ENCODE peak calls at places on chromosomes 7 and 10, in eight cellular contexts. Y is endodermal cell; O is GM23338; J is cardiac muscle cell; Q is naive thymus-derived CD4-positive, alpha-beta T cell; M is mucosa of descending colon; S is OCI-LY7; H is mammary epithelial cell. N is an unnamed sample.

GRCh38 chr10:102132193-102132562 is 662 bp upstream of the PPRC1 start:
- DNase-seq in Y (no peak), O (peak; percentile 11), J (no peak), Q (no peak), M (no peak), S (no peak), H (no peak), N (peak; percentile 62)

GRCh38 chr10:110834622-110835219 is 37.0 kb upstream of the PDCD4 start:
- DNase-seq in Y (peak; percentile 75), O (peak; percentile 67), J (peak; percentile 90), Q (no peak), M (peak; percentile 61), S (peak; percentile 42), H (no peak), N (peak; percentile 59)

GRCh38 chr7:152522551-152522950 is 86.7 kb upstream of the KMT2C start:
- DNase-seq in Y (no peak), O (peak; percentile 25), J (no peak), Q (no peak), M (no peak), S (no peak), H (no peak), N (peak; percentile 62)

GRCh38 chr7:55308186-55308929 is 56.8 kb upstream of the LANCL2 start:
- DNase-seq in Y (no peak), O (no peak), J (peak; percentile 17), Q (no peak), M (no peak), S (no peak), H (no peak), N (no peak)

GRCh38 chr10:24821986-24822385 is 98.3 kb upstream of the ARHGAP21 start:
- DNase-seq in Y (no peak), O (no peak), J (no peak), Q (no peak), M (no peak), S (no peak), H (peak; percentile 81), N (no peak)

GRCh38 chr7:99002146-99002826 is 124.0 kb downstream of the TRRAP start:
- DNase-seq in Y (no peak), O (no peak), J (no peak), Q (no peak), M (no peak), S (no peak), H (no peak), N (peak; percentile 12)

GRCh38 chr10:124497196-124497990 is 35.8 kb downstream of the LHPP start:
- DNase-seq in Y (no peak), O (no peak), J (peak; percentile 18), Q (no peak), M (no peak), S (no peak), H (no peak), N (peak; percentile 57)

GRCh38 chr7:150448789-150449147 is 1.7 kb upstream of the GIMAP8 start:
- DNase-seq in Y (peak; percentile 92), O (peak; percentile 85), J (peak; percentile 80), Q (peak; percentile 73), M (peak; percentile 87), S (peak; percentile 65), H (peak; percentile 54), N (peak; percentile 94)

GRCh38 chr7:7956531-7957221 is 11.9 kb upstream of the GLCCI1 start:
- DNase-seq in Y (no peak), O (no peak), J (no peak), Q (no peak), M (no peak), S (no peak), H (peak; percentile 46), N (no peak)

GRCh38 chr7:30974605-30975256 is 11.0 kb downstream of the GHRHR start:
- DNase-seq in Y (peak; percentile 95), O (peak; percentile 88), J (peak; percentile 85), Q (no peak), M (peak; percentile 86), S (peak; percentile 79), H (peak; percentile 76), N (peak; percentile 91)

GRCh38 chr10:81848514-81848913 is 26.5 kb upstream of the NRG3 start:
- DNase-seq in Y (no peak), O (peak; percentile 34), J (peak; percentile 19), Q (no peak), M (no peak), S (no peak), H (no peak), N (no peak)

GRCh38 chr10:121647401-121647800 is 49.2 kb upstream of the FGFR2 start:
- DNase-seq in Y (no peak), O (no peak), J (no peak), Q (no peak), M (no peak), S (no peak), H (no peak), N (no peak)

GRCh38 chr10:110512461-110513187 is 14.9 kb downstream of the DUSP5 start:
- DNase-seq in Y (no peak), O (no peak), J (no peak), Q (no peak), M (no peak), S (no peak), H (peak; percentile 87), N (no peak)

GRCh38 chr7:137904826-137905225 is 58.1 kb upstream of the DGKI start:
- DNase-seq in Y (no peak), O (no peak), J (peak; percentile 78), Q (no peak), M (no peak), S (peak; percentile 10), H (no peak), N (no peak)

GRCh38 chr7:137908106-137908505 is 61.3 kb upstream of the DGKI start:
- DNase-seq in Y (no peak), O (no peak), J (no peak), Q (no peak), M (no peak), S (no peak), H (no peak), N (no peak)

GRCh38 chr7:137898839-137899681 is 52.3 kb upstream of the DGKI start:
- DNase-seq in Y (peak; percentile 97), O (peak; percentile 93), J (peak; percentile 84), Q (peak; percentile 70), M (peak; percentile 87), S (peak; percentile 75), H (peak; percentile 44), N (peak; percentile 74)

GRCh38 chr7:137900137-137900536 is 53.4 kb upstream of the DGKI start:
- DNase-seq in Y (no peak), O (no peak), J (no peak), Q (no peak), M (no peak), S (no peak), H (no peak), N (no peak)

DNA sequence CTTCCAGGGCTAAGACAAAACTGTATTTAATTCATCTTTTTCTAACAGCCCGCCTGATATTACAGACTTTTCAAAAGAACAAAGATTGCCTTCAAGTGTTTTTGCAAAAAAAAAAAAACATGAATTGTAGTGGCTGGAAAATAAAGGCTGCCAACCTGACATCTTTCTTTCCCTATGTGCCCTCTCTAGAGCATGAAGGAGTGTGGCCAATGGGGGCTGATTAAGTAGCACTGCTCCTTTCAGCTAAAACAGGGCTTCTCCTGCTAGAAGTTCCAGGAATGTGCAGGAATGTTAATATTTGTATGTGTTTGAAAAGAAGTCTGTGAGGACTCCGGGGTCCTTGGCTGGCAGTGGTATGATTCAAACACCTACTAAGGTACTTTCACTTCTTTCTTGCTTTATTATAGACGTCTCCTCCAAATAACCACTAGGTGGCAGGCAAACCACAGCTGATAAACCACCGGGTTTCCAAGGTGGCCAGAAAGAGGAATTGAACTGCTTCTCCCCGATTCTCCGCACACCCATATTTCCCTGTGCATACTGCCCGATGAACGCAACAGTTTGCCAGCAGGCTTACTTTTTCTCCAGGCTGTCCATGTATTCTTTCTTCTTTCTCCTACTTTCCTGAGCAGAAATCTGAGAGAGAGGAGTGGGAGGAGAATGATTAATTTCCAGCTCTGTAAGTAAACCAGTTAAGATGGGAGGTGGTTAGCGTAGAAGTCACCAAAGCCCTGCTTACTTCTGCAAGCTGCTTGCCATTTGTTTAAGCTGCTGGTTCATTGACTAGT is 56.8 kb upstream of the DGKI start:
- DNase-seq in Y (peak; percentile 85), O (peak; percentile 90), J (peak; percentile 81), Q (peak; percentile 17), M (peak; percentile 71), S (peak; percentile 83), H (peak; percentile 52), N (peak; percentile 70)
- H3K36me3 ChIP-seq in Y (peaks cover 64% of the 10 kb centered on the region), O (peaks cover 50% of the 10 kb centered on the region), J (peaks cover 29% of the 10 kb centered on the region), Q (no peaks in the 10 kb centered on the region), M (peaks cover 3% of the 10 kb centered on the region), S (peaks cover 54% of the 10 kb centered on the region), H (peaks cover 15% of the 10 kb centered on the region), N (peaks cover 24% of the 10 kb centered on the region)

DNA sequence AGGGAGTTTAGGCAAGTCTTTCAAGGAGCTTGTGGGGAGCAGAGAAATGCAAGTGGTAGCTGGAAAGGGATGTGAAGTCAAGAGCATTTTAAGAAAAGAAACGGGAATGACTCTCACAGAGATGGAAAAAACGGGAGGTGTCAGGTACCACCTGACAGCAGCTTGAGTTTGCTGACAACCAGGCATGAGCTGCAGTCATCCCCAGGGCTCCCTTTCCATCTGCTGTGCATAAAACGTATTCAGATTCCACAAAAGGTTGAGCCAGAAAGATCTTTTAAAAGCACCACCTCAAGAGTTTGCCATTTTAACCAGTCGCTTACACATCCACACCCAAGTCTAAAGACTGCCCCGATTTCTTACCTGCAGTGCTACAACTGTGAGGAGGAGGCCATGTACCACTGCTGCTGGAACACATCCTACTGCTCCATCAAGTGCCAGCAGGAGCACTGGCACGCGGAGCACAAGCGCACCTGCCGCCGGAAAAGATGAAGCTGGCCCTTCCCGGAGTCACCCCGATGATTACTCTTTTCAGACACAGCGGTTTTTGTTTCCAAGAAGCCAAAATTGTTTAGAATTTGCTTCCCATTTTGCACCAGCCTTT is 116.8 kb downstream of the ZMYND11 start:
- DNase-seq in Y (no peak), O (no peak), J (no peak), Q (no peak), M (no peak), S (no peak), H (no peak), N (no peak)
- H3K36me3 ChIP-seq in Y (peaks cover 44% of the 10 kb centered on the region), O (peaks cover 16% of the 10 kb centered on the region), J (peaks cover 52% of the 10 kb centered on the region), Q (peaks cover 13% of the 10 kb centered on the region), M (no peaks in the 10 kb centered on the region), S (no peaks in the 10 kb centered on the region), H (peaks cover 17% of the 10 kb centered on the region), N (peaks cover 9% of the 10 kb centered on the region)

GRCh38 chr10:125734823-125735222 is 15.3 kb downstream of the EDRF1 start:
- DNase-seq in Y (no peak), O (peak; percentile 25), J (no peak), Q (no peak), M (no peak), S (no peak), H (no peak), N (no peak)

GRCh38 chr10:125739994-125740679 is 20.6 kb downstream of the EDRF1 start:
- DNase-seq in Y (no peak), O (no peak), J (no peak), Q (no peak), M (no peak), S (no peak), H (no peak), N (no peak)

DNA sequence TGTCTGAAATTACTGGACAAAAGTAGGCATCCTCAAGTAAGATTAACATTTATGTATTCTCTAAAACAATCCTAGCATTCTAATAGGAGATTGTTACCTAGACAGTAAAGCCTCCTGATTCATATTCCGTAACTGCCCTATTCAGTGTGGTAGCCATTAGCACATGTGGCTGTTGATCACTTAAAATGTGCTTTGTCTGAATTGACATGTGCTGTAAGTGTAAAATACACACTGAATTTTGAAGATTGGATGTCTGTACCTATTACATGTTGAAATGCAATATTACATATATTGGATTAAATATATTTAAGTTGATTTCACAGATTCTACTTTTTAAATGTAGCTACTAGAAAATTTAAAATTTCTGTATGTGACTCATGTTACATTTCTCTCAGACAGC is 14.6 kb downstream of the EDRF1 start:
- DNase-seq in Y (no peak), O (no peak), J (no peak), Q (no peak), M (no peak), S (no peak), H (no peak), N (no peak)
- H3K36me3 ChIP-seq in Y (peaks cover 99% of the 10 kb centered on the region), O (peaks cover 65% of the 10 kb centered on the region), J (peaks cover 89% of the 10 kb centered on the region), Q (peaks cover 61% of the 10 kb centered on the region), M (peaks cover 12% of the 10 kb centered on the region), S (peaks cover 100% of the 10 kb centered on the region), H (peaks cover 59% of the 10 kb centered on the region), N (peaks cover 40% of the 10 kb centered on the region)

GRCh38 chr7:149166630-149167352 is 19.5 kb downstream of the ZNF398 start:
- DNase-seq in Y (no peak), O (no peak), J (no peak), Q (no peak), M (no peak), S (no peak), H (no peak), N (no peak)
- H3K36me3 ChIP-seq in Y (peaks cover 39% of the 10 kb centered on the region), O (peaks cover 82% of the 10 kb centered on the region), J (peaks cover 47% of the 10 kb centered on the region), Q (peaks cover 20% of the 10 kb centered on the region), M (peaks cover 12% of the 10 kb centered on the region), S (peaks cover 80% of the 10 kb centered on the region), H (peaks cover 18% of the 10 kb centered on the region), N (peaks cover 50% of the 10 kb centered on the region)